ENCODE peak calls at places on chromosomes 6 and 20, in four cellular contexts. One of them, this sample, is unnamed.

GRCh38 chr6:113591896-113592827 is 265.0 kb upstream of the MARCKS start:
- DNase-seq in H9: no peak
- DNase-seq in H1: no peak
- DNase-seq in mesendoderm: peak
- DNase-seq in this sample: peak

GRCh38 chr6:106134906-106135634 is 48.9 kb downstream of the PRDM1 start:
- DNase-seq in H1: no peak
- DNase-seq in mesendoderm: no peak
- DNase-seq in H9: no peak
- DNase-seq in this sample: no peak

GRCh38 chr6:48695872-48696271 is 584.9 kb upstream of the PTCHD4 start:
- DNase-seq in H1: no peak
- DNase-seq in mesendoderm: no peak
- DNase-seq in H9: no peak
- DNase-seq in this sample: no peak

GRCh38 chr6:165439928-165440554 is 130.6 kb upstream of the C6orf118 start:
- DNase-seq in mesendoderm: peak
- DNase-seq in H9: no peak
- DNase-seq in H1: no peak
- DNase-seq in this sample: peak

GRCh38 chr20:8608470-8608869 is 460.4 kb upstream of the PLCB4 start:
- DNase-seq in H1: no peak
- DNase-seq in H9: no peak
- DNase-seq in mesendoderm: no peak
- DNase-seq in this sample: no peak

GRCh38 chr6:134954272-134954990 is 4.5 kb upstream of the ALDH8A1 start:
- DNase-seq in H9: no peak
- DNase-seq in H1: no peak
- DNase-seq in mesendoderm: peak
- DNase-seq in this sample: no peak

GRCh38 chr6:157962601-157963084 is 19.0 kb upstream of the SYNJ2 start:
- DNase-seq in mesendoderm: no peak
- DNase-seq in H9: no peak
- DNase-seq in H1: no peak
- DNase-seq in this sample: peak

GRCh38 chr6:152775441-152775840 is 24.8 kb downstream of the VIP start:
- DNase-seq in H1: no peak
- DNase-seq in H9: no peak
- DNase-seq in mesendoderm: no peak
- DNase-seq in this sample: no peak

GRCh38 chr20:60064554-60064953 is 106.3 kb downstream of the CDH26 start:
- DNase-seq in H9: peak
- DNase-seq in mesendoderm: no peak
- DNase-seq in H1: no peak
- DNase-seq in this sample: no peak

GRCh38 chr20:60068509-60068908 is 110.3 kb downstream of the CDH26 start:
- DNase-seq in mesendoderm: no peak
- DNase-seq in H1: no peak
- DNase-seq in H9: no peak
- DNase-seq in this sample: no peak

GRCh38 chr20:60065741-60066437 is 107.7 kb downstream of the CDH26 start:
- DNase-seq in mesendoderm: no peak
- DNase-seq in H9: peak
- DNase-seq in H1: no peak
- DNase-seq in this sample: no peak

GRCh38 chr20:60063739-60064138 is 105.5 kb downstream of the CDH26 start:
- DNase-seq in mesendoderm: no peak
- DNase-seq in H9: peak
- DNase-seq in H1: no peak
- DNase-seq in this sample: no peak

DNA sequence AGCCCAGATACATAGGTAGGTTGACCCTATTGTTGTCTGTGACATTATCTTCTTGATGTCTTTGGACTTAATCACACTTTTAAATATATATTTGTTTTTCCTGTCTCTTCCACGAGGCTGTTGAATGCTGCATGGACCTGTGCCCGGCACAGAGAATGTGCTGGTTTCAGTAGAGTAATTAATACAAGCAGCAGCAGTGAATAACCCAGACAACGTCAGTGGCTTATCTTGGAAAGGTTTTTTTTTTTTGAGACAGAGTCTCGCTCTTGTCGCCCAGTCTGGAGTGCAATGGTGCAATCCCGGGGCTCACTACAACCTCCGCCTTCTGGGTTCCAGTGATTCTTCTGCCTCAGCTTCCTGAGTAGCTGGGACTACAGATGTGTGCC is 108.2 kb downstream of the CDH26 start:
- DNase-seq in mesendoderm: no peak
- DNase-seq in H1: no peak
- DNase-seq in H9: peak
- DNase-seq in this sample: no peak
- H3K56ac ChIP-seq in mesendoderm: no peak
- H3K56ac ChIP-seq in H1: no peak
- H3K56ac ChIP-seq in H9: no peak
- H3K56ac ChIP-seq in this sample: no peak

DNA sequence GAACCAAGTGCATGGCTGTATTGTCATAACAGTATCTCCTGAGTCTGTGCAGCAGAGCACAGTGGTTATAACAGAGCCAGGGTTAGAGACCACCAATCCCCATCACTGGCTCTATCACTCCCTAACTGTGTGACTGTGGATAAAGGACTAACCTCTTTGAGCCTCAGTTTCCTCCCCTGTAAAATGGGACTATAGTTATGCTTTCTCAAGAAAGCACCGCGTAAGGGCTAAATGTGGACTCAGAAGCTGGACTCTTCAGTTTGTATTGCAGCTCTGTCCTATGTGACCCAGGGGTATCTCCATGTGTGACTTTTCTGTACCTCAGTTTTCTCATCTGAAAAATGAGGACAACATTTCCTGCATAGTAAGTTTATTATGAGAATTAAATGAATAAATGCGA is 59.9 kb downstream of the TRAM2 start:
- DNase-seq in H9: no peak
- DNase-seq in mesendoderm: no peak
- DNase-seq in H1: no peak
- DNase-seq in this sample: no peak
- H3K56ac ChIP-seq in H9: no peak
- H3K56ac ChIP-seq in mesendoderm: no peak
- H3K56ac ChIP-seq in H1: no peak
- H3K56ac ChIP-seq in this sample: peak

GRCh38 chr6:35710241-35710847 is 21.6 kb upstream of the FKBP5 start:
- DNase-seq in mesendoderm: no peak
- DNase-seq in H9: no peak
- DNase-seq in H1: no peak
- DNase-seq in this sample: no peak

GRCh38 chr6:35711731-35712130 is 23.0 kb upstream of the FKBP5 start:
- DNase-seq in mesendoderm: no peak
- DNase-seq in H9: no peak
- DNase-seq in H1: no peak
- DNase-seq in this sample: no peak

GRCh38 chr6:35708585-35708984 is 19.9 kb upstream of the FKBP5 start:
- DNase-seq in H9: no peak
- DNase-seq in H1: no peak
- DNase-seq in mesendoderm: no peak
- DNase-seq in this sample: no peak

GRCh38 chr6:35706468-35706867 is 17.8 kb upstream of the FKBP5 start:
- DNase-seq in H1: no peak
- DNase-seq in H9: no peak
- DNase-seq in mesendoderm: no peak
- DNase-seq in this sample: peak

DNA sequence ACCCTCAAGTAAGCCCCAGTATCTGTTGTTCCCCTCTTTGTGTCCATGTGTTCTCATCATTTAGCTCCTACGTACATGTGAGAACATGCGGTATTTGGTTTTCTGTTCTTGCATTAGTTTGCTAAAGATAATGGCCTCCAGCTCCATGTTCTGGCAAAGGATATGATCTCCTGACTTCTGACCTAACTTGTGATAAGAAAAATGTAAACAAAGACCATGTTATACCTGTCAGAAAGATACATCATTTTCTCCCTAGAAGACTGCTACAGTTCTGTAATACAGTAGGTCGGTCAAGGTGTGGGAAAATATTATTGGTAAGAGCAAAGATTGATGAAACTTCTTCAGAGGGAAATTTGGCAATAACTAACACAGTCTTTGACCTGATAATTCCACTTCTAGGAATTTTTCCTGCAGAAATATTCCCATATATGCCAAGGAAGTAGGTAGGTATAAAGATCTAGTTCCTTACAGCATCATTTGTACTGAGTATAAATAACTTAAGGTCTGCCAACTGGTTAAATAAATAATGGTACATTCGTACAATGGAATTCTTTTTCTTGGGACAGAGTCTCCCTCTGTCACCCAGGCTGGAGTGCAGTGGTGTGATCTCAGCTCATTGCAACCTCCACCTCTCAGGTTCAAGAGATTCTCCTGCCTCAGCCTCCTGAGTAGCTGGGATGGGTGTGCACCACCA is 19.1 kb upstream of the FKBP5 start:
- DNase-seq in H9: no peak
- DNase-seq in mesendoderm: no peak
- DNase-seq in H1: no peak
- DNase-seq in this sample: no peak
- H3K56ac ChIP-seq in H9: no peak
- H3K56ac ChIP-seq in mesendoderm: no peak
- H3K56ac ChIP-seq in H1: no peak
- H3K56ac ChIP-seq in this sample: no peak

GRCh38 chr20:55581519-55581918 is 423.8 kb downstream of the CBLN4 start:
- DNase-seq in mesendoderm: no peak
- DNase-seq in H1: no peak
- DNase-seq in H9: no peak
- DNase-seq in this sample: no peak

GRCh38 chr20:55580475-55580874 is 424.8 kb downstream of the CBLN4 start:
- DNase-seq in mesendoderm: no peak
- DNase-seq in H1: no peak
- DNase-seq in H9: no peak
- DNase-seq in this sample: no peak

GRCh38 chr20:55584307-55584706 is 421.0 kb downstream of the CBLN4 start:
- DNase-seq in H9: no peak
- DNase-seq in mesendoderm: no peak
- DNase-seq in H1: no peak
- DNase-seq in this sample: no peak

GRCh38 chr20:55583036-55583435 is 422.3 kb downstream of the CBLN4 start:
- DNase-seq in H1: no peak
- DNase-seq in mesendoderm: no peak
- DNase-seq in H9: no peak
- DNase-seq in this sample: no peak

GRCh38 chr20:55582498-55582897 is 422.8 kb downstream of the CBLN4 start:
- DNase-seq in H1: no peak
- DNase-seq in mesendoderm: no peak
- DNase-seq in H9: no peak
- DNase-seq in this sample: no peak
- H3K56ac ChIP-seq in H1: no peak
- H3K56ac ChIP-seq in mesendoderm: no peak
- H3K56ac ChIP-seq in H9: no peak
- H3K56ac ChIP-seq in this sample: no peak

GRCh38 chr20:33899106-33899505 is 88.0 kb downstream of the CHMP4B start:
- DNase-seq in H9: no peak
- DNase-seq in mesendoderm: no peak
- DNase-seq in H1: no peak
- DNase-seq in this sample: no peak

GRCh38 chr20:33893314-33893713 is 82.2 kb downstream of the CHMP4B start:
- DNase-seq in H9: no peak
- DNase-seq in H1: no peak
- DNase-seq in mesendoderm: no peak
- DNase-seq in this sample: peak

GRCh38 chr20:33897313-33897912 is 86.3 kb downstream of the CHMP4B start:
- DNase-seq in H9: no peak
- DNase-seq in mesendoderm: no peak
- DNase-seq in H1: no peak
- DNase-seq in this sample: no peak

GRCh38 chr20:33894798-33895197 is 83.7 kb downstream of the CHMP4B start:
- DNase-seq in mesendoderm: no peak
- DNase-seq in H9: no peak
- DNase-seq in H1: no peak
- DNase-seq in this sample: no peak

DNA sequence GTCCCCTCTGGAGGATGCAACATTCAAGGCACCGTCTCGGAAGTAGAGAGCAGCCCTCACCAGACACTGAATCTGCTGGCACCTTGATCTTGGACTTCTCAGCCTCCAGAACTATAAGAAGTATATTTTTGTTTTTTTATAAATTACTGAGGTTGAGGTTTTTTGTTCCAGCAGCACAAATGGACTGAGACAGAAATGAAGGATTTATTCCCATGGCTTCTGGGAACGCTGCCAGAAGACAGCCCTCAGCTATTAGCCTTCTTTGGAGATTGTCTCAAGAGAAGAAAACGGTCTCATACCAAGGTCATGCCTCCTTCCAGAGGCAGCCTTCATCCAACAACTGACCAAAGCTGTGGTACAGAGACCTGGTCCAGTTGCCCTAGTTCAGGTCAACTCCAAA is 85.4 kb downstream of the CHMP4B start:
- DNase-seq in H9: no peak
- DNase-seq in H1: no peak
- DNase-seq in mesendoderm: no peak
- DNase-seq in this sample: peak
- H3K56ac ChIP-seq in H9: no peak
- H3K56ac ChIP-seq in H1: no peak
- H3K56ac ChIP-seq in mesendoderm: no peak
- H3K56ac ChIP-seq in this sample: no peak

GRCh38 chr20:3102575-3103368 is 18.2 kb upstream of the AVP start:
- DNase-seq in mesendoderm: no peak
- DNase-seq in H9: no peak
- DNase-seq in H1: no peak
- DNase-seq in this sample: no peak
- H3K56ac ChIP-seq in mesendoderm: no peak
- H3K56ac ChIP-seq in H9: no peak
- H3K56ac ChIP-seq in H1: no peak
- H3K56ac ChIP-seq in this sample: no peak

DNA sequence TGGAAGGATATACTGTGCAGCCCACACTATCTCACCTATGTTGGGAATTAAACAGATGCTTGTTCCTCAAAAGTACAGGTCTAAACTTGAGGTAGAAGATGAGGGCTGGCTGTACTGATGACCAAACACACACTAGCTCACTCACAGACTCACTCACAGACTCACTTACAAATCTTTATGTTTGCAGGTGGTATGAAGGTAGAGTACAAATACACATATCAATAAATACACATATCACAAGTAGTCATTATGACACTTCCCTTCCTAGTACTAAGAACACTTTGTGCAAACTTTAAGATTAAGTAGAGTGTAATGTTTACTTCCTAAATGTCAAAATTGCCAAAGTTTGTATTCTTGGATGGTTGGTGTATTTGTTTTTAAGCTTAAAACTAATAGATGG is 155.4 kb upstream of the KCNQ5 start:
- DNase-seq in H1: no peak
- DNase-seq in mesendoderm: no peak
- DNase-seq in H9: no peak
- DNase-seq in this sample: no peak
- H3K56ac ChIP-seq in H1: no peak
- H3K56ac ChIP-seq in mesendoderm: no peak
- H3K56ac ChIP-seq in H9: no peak
- H3K56ac ChIP-seq in this sample: no peak

This sample was measured in IMR-90.